ENCODE peak calls at places on chromosomes 5 and 9, in seven cellular contexts. O is A549; P is AG08396; K is CD8-positive, alpha-beta T cell; B is stimulated activated naive CD8-positive, alpha-beta T cell treated with anti-CD3 and anti-CD28 coated beads, Interleukin-15, Interleukin-2, amounts not matched to agents 100 U/mL and 50 U/mL, for 24 hours; H is HCEC 1CT; L is HTR-8/SVneo. M is an unnamed sample.

GRCh38 chr5:5183192-5183699 is 43.1 kb downstream of the ADAMTS16 start:
- DNase-seq in O (no peak), P (no peak), K (no peak), B (no peak), H (no peak), L (no peak), M (no peak)

GRCh38 chr5:107576736-107577440 is 93.8 kb downstream of the EFNA5 start:
- DNase-seq in O (no peak), P (no peak), K (no peak), B (no peak), H (no peak), L (no peak), M (no peak)

GRCh38 chr5:1859099-1859498 is 23.6 kb downstream of the IRX4 start:
- DNase-seq in O (no peak), P (no peak), K (no peak), B (no peak), H (no peak), L (no peak), M (no peak)

GRCh38 chr9:35736201-35736633 is 3.8 kb downstream of the CREB3 start:
- DNase-seq in O (peak), P (peak), K (peak), B (peak), H (peak), L (peak), M (peak)

GRCh38 chr9:89635007-89635742 is 30.4 kb downstream of the GADD45G start:
- DNase-seq in O (no peak), P (peak), K (no peak), B (no peak), H (no peak), L (no peak), M (peak)

GRCh38 chr9:130193119-130193518 is 20.9 kb downstream of the NCS1 start:
- DNase-seq in O (no peak), P (no peak), K (no peak), B (no peak), H (no peak), L (no peak), M (no peak)

GRCh38 chr9:74499770-74500583 is 2.8 kb downstream of the RORB start:
- DNase-seq in O (no peak), P (peak), K (no peak), B (peak), H (no peak), L (no peak), M (no peak)

GRCh38 chr9:89750117-89750551 is 145.3 kb downstream of the GADD45G start:
- DNase-seq in O (no peak), P (no peak), K (no peak), B (no peak), H (no peak), L (no peak), M (no peak)

M was measured in GM03348.